ENCODE peak calls at places on chromosomes 5 and 9, in four cellular contexts. N, M, Z and X are unnamed samples.

GRCh38 chr9:132409828-132410528 is at the start of gene CFAP77:
- DNase-seq in Z (peak; percentile 46), N (peak; percentile 61), M (peak; percentile 44), X (peak; percentile 58)

GRCh38 chr9:134551657-134552348 is 89.8 kb upstream of the COL5A1 start:
- DNase-seq in Z (peak; percentile 70), N (no peak), M (no peak), X (peak; percentile 63)

GRCh38 chr5:177133845-177134652 is 476 bp downstream of the NSD1 start:
- DNase-seq in Z (peak; percentile 42), M (peak; percentile 58), N (peak; percentile 68), X (peak; percentile 5)

GRCh38 chr5:124602925-124603650 is 143.4 kb downstream of the ZNF608 start:
- DNase-seq in M (no peak), N (no peak), Z (no peak), X (no peak)

GRCh38 chr5:82863260-82863659 is 213.9 kb downstream of the TMEM167A start:
- DNase-seq in M (no peak), Z (no peak), N (no peak), X (no peak)

GRCh38 chr5:67425514-67425913 is 228.9 kb upstream of the CD180 start:
- DNase-seq in N (no peak), M (no peak), Z (no peak), X (peak; percentile 39)

GRCh38 chr9:105127863-105128220 is 116.6 kb upstream of the SLC44A1 start:
- DNase-seq in Z (peak; percentile 28), M (no peak), N (peak; percentile 59), X (peak; percentile 73)

GRCh38 chr9:96209407-96210031 is 92.5 kb downstream of the HSD17B3 start:
- DNase-seq in N (no peak), M (no peak), Z (peak; percentile 47), X (peak; percentile 17)

GRCh38 chr5:18394154-18394804 is 760.0 kb downstream of the TAF11L14 start:
- DNase-seq in N (peak; percentile 31), M (peak; percentile 88), Z (peak; percentile 87), X (peak; percentile 30)

GRCh38 chr9:23825143-23825531 is 903 bp downstream of the ELAVL2 start:
- DNase-seq in Z (no peak), M (peak; percentile 16), N (no peak), X (no peak)

GRCh38 chr5:56350595-56351170 is 117.6 kb upstream of the ANKRD55 start:
- DNase-seq in N (no peak), Z (peak; percentile 89), M (no peak), X (peak; percentile 83)

GRCh38 chr5:122129332-122129731 is at the start of gene ZNF474:
- DNase-seq in M (peak; percentile 3), N (no peak), Z (peak; percentile 79), X (peak; percentile 86)

GRCh38 chr5:79560774-79561524 is 47.0 kb upstream of the HOMER1 start:
- DNase-seq in Z (no peak), M (no peak), N (peak; percentile 14), X (peak; percentile 84)

GRCh38 chr5:24407486-24407885 is 237.3 kb downstream of the CDH10 start:
- DNase-seq in N (no peak), Z (no peak), M (no peak), X (no peak)

GRCh38 chr5:545641-546375 is 21.6 kb upstream of the SLC9A3 start:
- DNase-seq in Z (no peak), M (no peak), N (no peak), X (no peak)

GRCh38 chr5:141914797-141915196 is 8.9 kb upstream of the DELE1 start:
- DNase-seq in M (no peak), N (no peak), Z (no peak), X (no peak)

GRCh38 chr9:99955606-99956005 is 49.2 kb downstream of the STX17 start:
- DNase-seq in M (no peak), Z (no peak), N (no peak), X (no peak)

GRCh38 chr9:121640076-121640475 is 11.4 kb upstream of the DAB2IP start:
- DNase-seq in M (peak; percentile 68), Z (peak; percentile 50), N (peak; percentile 61), X (no peak)

GRCh38 chr9:95382433-95382832 is 64.9 kb upstream of the FANCC start:
- DNase-seq in M (no peak), Z (peak; percentile 38), N (no peak), X (no peak)

GRCh38 chr9:98176391-98177259 is 15.8 kb downstream of the CORO2A start:
- DNase-seq in N (no peak), Z (no peak), M (no peak), X (no peak)

GRCh38 chr9:94779101-94779500 is 52.6 kb downstream of the AOPEP start:
- DNase-seq in M (no peak), N (no peak), Z (peak; percentile 19), X (no peak)

GRCh38 chr9:2933165-2934095 is 89.5 kb upstream of the PUM3 start:
- DNase-seq in N (no peak), M (no peak), Z (no peak), X (no peak)

GRCh38 chr9:22528485-22528884 is 81.9 kb downstream of the DMRTA1 start:
- DNase-seq in M (no peak), Z (peak; percentile 53), N (peak; percentile 77), X (no peak)

GRCh38 chr9:22921742-22922141 is 475.1 kb downstream of the DMRTA1 start:
- DNase-seq in N (no peak), Z (no peak), M (no peak), X (no peak)

GRCh38 chr9:32399110-32399815 is 14.8 kb downstream of the ACO1 start:
- DNase-seq in M (no peak), N (no peak), Z (no peak), X (no peak)

GRCh38 chr9:13279284-13280162 is at the start of gene MPDZ:
- DNase-seq in M (peak; percentile 56), Z (peak; percentile 48), N (no peak), X (peak; percentile 22)

GRCh38 chr9:21579209-21579608 is 97.1 kb upstream of the IFNE start:
- DNase-seq in M (no peak), Z (no peak), N (no peak), X (no peak)

GRCh38 chr5:150180241-150181027 is 9.4 kb upstream of the SLC6A7 start:
- DNase-seq in N (no peak), M (no peak), Z (no peak), X (no peak)

GRCh38 chr9:32991895-32992595 is 9.4 kb downstream of the APTX start:
- DNase-seq in Z (no peak), M (no peak), N (no peak), X (no peak)

GRCh38 chr5:105034335-105034734 is 1471.7 kb upstream of the NUDT12 start:
- DNase-seq in N (no peak), M (no peak), Z (no peak), X (no peak)

GRCh38 chr5:88803309-88803708 is 79.7 kb downstream of the MEF2C start:
- DNase-seq in M (no peak), N (no peak), Z (no peak), X (no peak)

GRCh38 chr9:87420884-87421283 is 76.8 kb upstream of the DAPK1 start:
- DNase-seq in M (no peak), Z (no peak), N (no peak), X (no peak)

GRCh38 chr9:137647096-137647709 is 28.4 kb downstream of the EHMT1 start:
- DNase-seq in M (no peak), Z (no peak), N (no peak), X (no peak)

GRCh38 chr5:112186401-112186990 is 232.6 kb downstream of the EPB41L4A start:
- DNase-seq in N (peak; percentile 57), Z (peak; percentile 66), M (peak; percentile 30), X (peak; percentile 41)
- TF ChIP-seq CTCF in N (peak; percentile 88), Z (peak; percentile 80), M (peak; percentile 70), X (peak; percentile 71)

DNA sequence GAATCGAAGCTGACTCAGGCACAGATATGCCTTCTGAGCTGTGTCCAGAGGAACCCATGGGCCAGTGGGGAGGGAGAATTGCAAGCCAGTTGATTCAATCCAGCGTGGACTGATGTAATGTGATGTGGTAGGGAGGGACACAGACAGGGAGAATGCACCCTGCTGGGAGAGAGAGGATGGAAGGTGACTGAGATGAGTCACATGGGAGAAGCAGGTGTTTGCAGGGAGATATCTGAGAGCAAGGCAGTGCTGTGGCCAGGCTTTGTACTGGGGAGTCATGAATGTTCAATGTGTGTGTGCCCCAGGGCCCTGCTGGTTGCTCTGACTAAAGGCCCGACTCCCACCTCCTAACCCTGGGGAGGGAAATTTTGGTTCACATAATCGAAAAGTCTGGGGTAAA is 75.7 kb downstream of the IRX1 start:
- DNase-seq in N (no peak), Z (no peak), M (no peak), X (no peak)
- TF ChIP-seq CTCF in N (no peak), Z (no peak), M (no peak), X (no peak)

DNA sequence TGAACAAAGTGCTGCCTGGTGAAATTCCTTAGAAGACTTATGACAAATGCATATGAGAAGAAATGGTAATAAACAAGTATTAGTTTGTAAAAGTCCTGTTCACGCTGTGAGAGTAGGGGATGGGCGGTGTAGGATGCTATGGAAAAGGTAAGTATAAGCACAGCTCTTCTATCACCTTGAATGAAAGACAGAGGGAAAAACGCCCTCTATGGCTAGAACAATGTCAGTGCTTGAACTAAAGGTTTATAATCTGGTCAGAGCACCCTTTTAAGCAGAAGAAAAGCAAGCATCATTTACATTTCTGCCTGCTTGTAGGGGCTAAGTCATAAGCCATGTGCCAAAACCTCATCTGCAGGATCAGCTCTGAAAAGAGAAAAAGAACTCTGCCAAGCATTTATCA is 115.2 kb downstream of the LHFPL2 start:
- DNase-seq in N (peak; percentile 64), Z (peak; percentile 49), M (no peak), X (no peak)
- TF ChIP-seq CTCF in N (peak; percentile 80), Z (peak; percentile 57), M (peak; percentile 58), X (peak; percentile 61)

GRCh38 chr9:4152876-4153275 is 147.0 kb downstream of the GLIS3 start:
- DNase-seq in N (no peak), Z (peak; percentile 22), M (no peak), X (no peak)
- TF ChIP-seq CTCF in N (peak; percentile 34), Z (peak; percentile 43), M (no peak), X (no peak)

DNA sequence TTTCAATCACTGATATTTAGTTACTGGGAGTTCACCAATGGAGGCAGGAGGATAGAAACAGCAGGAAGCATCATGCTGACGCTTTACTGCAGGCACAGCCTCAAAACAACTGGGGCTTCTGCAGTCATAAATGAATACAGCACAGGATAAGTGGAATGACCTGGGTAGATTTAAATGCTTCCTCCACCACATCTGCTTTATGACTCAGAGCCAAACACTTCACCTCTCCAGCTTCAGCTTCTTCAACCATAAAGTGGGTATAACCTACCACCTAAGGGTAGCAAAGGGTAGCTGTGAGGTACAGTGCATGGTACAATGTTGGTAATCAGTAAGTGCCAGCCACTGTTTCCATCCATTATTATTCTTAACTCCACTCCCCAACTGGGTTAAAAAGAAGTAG is 28.4 kb downstream of the RASEF start:
- DNase-seq in Z (peak; percentile 49), N (no peak), M (no peak), X (peak; percentile 70)
- TF ChIP-seq CTCF in Z (peak; percentile 10), N (no peak), M (no peak), X (peak; percentile 70)

GRCh38 chr9:37801287-37801850 is 772 bp downstream of the DCAF10 start:
- DNase-seq in M (no peak), N (peak; percentile 52), Z (peak; percentile 7), X (peak; percentile 31)

GRCh38 chr9:37811906-37812476 is 11.4 kb downstream of the DCAF10 start:
- DNase-seq in M (no peak), Z (no peak), N (no peak), X (no peak)

GRCh38 chr9:37801959-37802711 is 1.5 kb downstream of the DCAF10 start:
- DNase-seq in N (peak; percentile 31), Z (peak; percentile 6), M (no peak), X (no peak)

GRCh38 chr9:37800631-37801286 is at the start of gene DCAF10:
- DNase-seq in N (peak; percentile 90), M (peak; percentile 94), Z (peak; percentile 73), X (peak; percentile 55)

GRCh38 chr9:37806271-37806670 is 5.7 kb downstream of the DCAF10 start:
- DNase-seq in Z (no peak), N (no peak), M (no peak), X (no peak)
- TF ChIP-seq CTCF in Z (no peak), N (no peak), M (no peak), X (no peak)